ENCODE peak calls at places on chromosomes 7 and 10, in eight cellular contexts. O, E, S, C, V, G, J and A are unnamed samples.
A peak's percentile ranks its signal among the peaks of the same experiment; 100 is the strongest.

GRCh38 chr10:118799779-118800178 is 45.0 kb upstream of the CACUL1 start:
- DNase-seq in O (no peak), E (peak; percentile 51), S (no peak), C (peak; percentile 6), V (no peak), G (no peak), J (no peak), A (no peak)

GRCh38 chr7:14420768-14421167 is 431.3 kb upstream of the ETV1 start:
- DNase-seq in O (no peak), E (no peak), S (no peak), C (no peak), V (no peak), G (no peak), J (no peak), A (no peak)

GRCh38 chr7:12805518-12805928 is 118.1 kb downstream of the ARL4A start:
- DNase-seq in O (no peak), E (no peak), S (no peak), C (no peak), V (no peak), G (no peak), J (no peak), A (no peak)

GRCh38 chr10:119654540-119654939 is 3.4 kb downstream of the BAG3 start:
- DNase-seq in O (no peak), E (no peak), S (no peak), C (no peak), V (no peak), G (no peak), J (no peak), A (peak; percentile 83)

GRCh38 chr7:25926009-25926408 is 226.0 kb upstream of the NFE2L3 start:
- DNase-seq in O (no peak), E (no peak), S (no peak), C (no peak), V (no peak), G (no peak), J (peak; percentile 60), A (no peak)

GRCh38 chr10:4443419-4443818 is 382.6 kb upstream of the AKR1E2 start:
- DNase-seq in O (no peak), E (no peak), S (no peak), C (no peak), V (no peak), G (no peak), J (no peak), A (no peak)

GRCh38 chr7:118735436-118735835 is 510.9 kb downstream of the ANKRD7 start:
- DNase-seq in O (no peak), E (no peak), S (no peak), C (no peak), V (no peak), G (no peak), J (no peak), A (no peak)

GRCh38 chr7:17142831-17143541 is 155.5 kb upstream of the AHR start:
- DNase-seq in O (no peak), E (no peak), S (no peak), C (peak; percentile 16), V (no peak), G (no peak), J (no peak), A (no peak)

GRCh38 chr10:109996766-109997171 is 11.0 kb upstream of the ADD3 start:
- DNase-seq in O (no peak), E (no peak), S (no peak), C (no peak), V (no peak), G (no peak), J (no peak), A (no peak)

GRCh38 chr10:61744469-61744868 is 81.7 kb downstream of the CABCOCO1 start:
- DNase-seq in O (no peak), E (no peak), S (no peak), C (no peak), V (no peak), G (no peak), J (peak; percentile 1), A (no peak)

GRCh38 chr10:22609719-22610118 is 104.7 kb downstream of the PIP4K2A start:
- DNase-seq in O (no peak), E (no peak), S (peak; percentile 8), C (no peak), V (no peak), G (no peak), J (no peak), A (no peak)
- TF ChIP-seq CTCF in O (peak; percentile 38), E (peak; percentile 13), S (peak; percentile 19), C (no peak), V (no peak), G (no peak), J (no peak), A (no peak)

DNA sequence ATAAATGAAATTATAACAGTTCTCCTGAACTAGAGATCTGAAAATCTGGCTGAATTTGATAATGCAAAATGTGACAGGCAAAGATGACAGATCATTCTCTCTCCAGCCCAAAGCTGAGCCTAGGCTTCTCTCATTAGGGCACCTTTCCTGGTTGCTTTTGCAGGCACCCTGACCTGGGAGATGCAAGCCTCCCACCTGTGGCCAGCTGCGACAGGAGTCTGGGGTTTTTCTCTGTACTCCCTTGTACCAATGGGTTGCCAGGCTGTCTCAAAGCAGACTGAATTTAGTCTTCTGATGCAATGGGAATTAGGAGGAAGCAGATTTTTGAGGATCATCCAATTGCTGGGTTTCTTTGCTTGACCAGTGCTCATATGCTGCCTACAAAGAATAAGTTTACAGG is 85.0 kb upstream of the EFCAB10 start:
- DNase-seq in O (no peak), E (no peak), S (no peak), C (no peak), V (no peak), G (no peak), J (no peak), A (no peak)
- TF ChIP-seq CTCF in O (no peak), E (no peak), S (no peak), C (no peak), V (no peak), G (no peak), J (no peak), A (no peak)

GRCh38 chr10:79377557-79378382 is 30.5 kb downstream of the PPIF start:
- DNase-seq in O (no peak), E (no peak), S (peak; percentile 1), C (no peak), V (peak; percentile 57), G (no peak), J (no peak), A (peak; percentile 55)

GRCh38 chr10:79376078-79376628 is 28.9 kb downstream of the PPIF start:
- DNase-seq in O (no peak), E (no peak), S (peak; percentile 0), C (no peak), V (peak; percentile 57), G (no peak), J (no peak), A (peak; percentile 61)

GRCh38 chr10:79378383-79378646 is 31.0 kb downstream of the PPIF start:
- DNase-seq in O (no peak), E (no peak), S (no peak), C (no peak), V (no peak), G (no peak), J (no peak), A (no peak)

GRCh38 chr10:79375321-79376077 is 28.2 kb downstream of the PPIF start:
- DNase-seq in O (no peak), E (peak; percentile 41), S (peak; percentile 6), C (peak; percentile 42), V (peak; percentile 81), G (no peak), J (no peak), A (peak; percentile 76)

GRCh38 chr10:79376751-79377556 is 29.7 kb downstream of the PPIF start:
- DNase-seq in O (no peak), E (no peak), S (peak; percentile 2), C (no peak), V (peak; percentile 75), G (no peak), J (no peak), A (peak; percentile 51)
- TF ChIP-seq CTCF in O (no peak), E (no peak), S (no peak), C (no peak), V (no peak), G (no peak), J (no peak), A (no peak)

DNA sequence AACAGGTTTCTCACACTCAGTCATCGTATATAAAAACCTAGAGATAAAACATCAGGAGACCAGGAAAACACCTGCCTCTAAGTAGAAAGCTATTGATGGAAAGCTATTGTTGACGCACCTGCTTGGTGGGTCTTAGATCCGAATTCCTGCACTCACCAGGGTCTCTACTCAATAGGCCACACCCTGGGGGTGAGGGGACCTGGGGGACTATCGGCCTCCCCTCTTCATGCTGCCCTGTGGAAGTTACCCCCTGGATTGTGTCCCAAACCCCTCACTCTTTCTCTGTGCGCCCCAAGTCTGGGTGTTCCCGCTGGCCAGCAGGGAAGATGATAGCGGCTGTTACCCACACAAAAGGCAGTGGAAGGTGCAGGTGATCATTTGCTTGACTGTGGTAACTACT is 313.0 kb downstream of the WDR37 start:
- DNase-seq in O (no peak), E (no peak), S (no peak), C (no peak), V (peak; percentile 64), G (no peak), J (no peak), A (no peak)
- TF ChIP-seq CTCF in O (no peak), E (no peak), S (no peak), C (peak; percentile 0), V (no peak), G (no peak), J (no peak), A (no peak)

GRCh38 chr7:106305732-106306131 is 20.9 kb upstream of the NAMPT start:
- DNase-seq in O (no peak), E (no peak), S (no peak), C (no peak), V (no peak), G (no peak), J (no peak), A (no peak)
- TF ChIP-seq CTCF in O (no peak), E (no peak), S (no peak), C (no peak), V (no peak), G (no peak), J (no peak), A (no peak)

DNA sequence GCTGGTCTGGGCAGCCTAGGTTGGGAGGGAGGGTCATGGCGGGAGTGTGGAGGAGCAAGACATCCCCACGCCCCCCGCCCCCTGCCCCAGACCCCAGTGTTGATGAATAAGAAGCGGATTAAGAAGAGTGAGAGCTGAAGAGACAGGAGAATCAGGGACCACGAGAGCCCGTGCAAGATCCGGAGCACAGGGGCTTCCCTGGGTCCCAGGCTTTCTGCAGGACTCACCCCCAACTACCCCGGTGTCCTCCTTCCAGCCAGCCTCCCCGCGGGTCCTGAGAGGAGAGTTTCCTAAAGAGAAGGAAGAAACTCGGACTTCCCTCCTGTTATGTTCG is 20.1 kb downstream of the GHRHR start:
- DNase-seq in O (no peak), E (no peak), S (no peak), C (no peak), V (no peak), G (no peak), J (no peak), A (no peak)
- TF ChIP-seq CTCF in O (no peak), E (no peak), S (no peak), C (peak; percentile 48), V (peak; percentile 2), G (no peak), J (no peak), A (no peak)